ENCODE peak calls at places on chromosomes 16 and 17, in nine cellular contexts. One of them, this sample, is unnamed.

GRCh38 chr16:4680673-4681470 is 12.5 kb upstream of the NUDT16L1 start:
- DNase-seq in CD8-positive, alpha-beta T cell: no peak
- DNase-seq in heart right ventricle: peak; percentile 79
- DNase-seq in Peyer's patch: no peak
- DNase-seq in cardiac muscle cell: no peak
- DNase-seq in colonic mucosa: no peak
- DNase-seq in SK-N-SH: no peak
- DNase-seq in CD8-positive, alpha-beta memory T cell: no peak
- DNase-seq in heart left ventricle: peak; percentile 86
- DNase-seq in this sample: no peak

GRCh38 chr16:4244881-4245280 is 3.0 kb upstream of the SRL start:
- DNase-seq in CD8-positive, alpha-beta T cell: no peak
- DNase-seq in heart right ventricle: no peak
- DNase-seq in Peyer's patch: no peak
- DNase-seq in cardiac muscle cell: no peak
- DNase-seq in colonic mucosa: no peak
- DNase-seq in SK-N-SH: no peak
- DNase-seq in CD8-positive, alpha-beta memory T cell: no peak
- DNase-seq in heart left ventricle: no peak
- DNase-seq in this sample: no peak

GRCh38 chr17:322006-322780 is 30.4 kb downstream of the RPH3AL start:
- DNase-seq in CD8-positive, alpha-beta T cell: no peak
- DNase-seq in heart right ventricle: no peak
- DNase-seq in Peyer's patch: no peak
- DNase-seq in cardiac muscle cell: no peak
- DNase-seq in colonic mucosa: no peak
- DNase-seq in SK-N-SH: no peak
- DNase-seq in CD8-positive, alpha-beta memory T cell: no peak
- DNase-seq in heart left ventricle: no peak
- DNase-seq in this sample: no peak

GRCh38 chr17:77392376-77393273 is 251.9 kb downstream of the SEC14L1 start:
- DNase-seq in CD8-positive, alpha-beta T cell: no peak
- DNase-seq in heart right ventricle: peak; percentile 67
- DNase-seq in Peyer's patch: no peak
- DNase-seq in cardiac muscle cell: no peak
- DNase-seq in colonic mucosa: peak; percentile 83
- DNase-seq in SK-N-SH: peak; percentile 77
- DNase-seq in CD8-positive, alpha-beta memory T cell: no peak
- DNase-seq in heart left ventricle: peak; percentile 72
- DNase-seq in this sample: peak; percentile 73

GRCh38 chr16:77881355-77882003 is 93.1 kb downstream of the VAT1L start:
- DNase-seq in CD8-positive, alpha-beta T cell: no peak
- DNase-seq in heart right ventricle: no peak
- DNase-seq in Peyer's patch: no peak
- DNase-seq in cardiac muscle cell: no peak
- DNase-seq in colonic mucosa: no peak
- DNase-seq in SK-N-SH: no peak
- DNase-seq in CD8-positive, alpha-beta memory T cell: no peak
- DNase-seq in heart left ventricle: no peak
- DNase-seq in this sample: no peak

GRCh38 chr17:75822119-75822799 is 21.9 kb downstream of the UNC13D start:
- DNase-seq in CD8-positive, alpha-beta T cell: peak; percentile 17
- DNase-seq in heart right ventricle: no peak
- DNase-seq in Peyer's patch: peak; percentile 65
- DNase-seq in cardiac muscle cell: no peak
- DNase-seq in colonic mucosa: peak; percentile 56
- DNase-seq in SK-N-SH: peak; percentile 71
- DNase-seq in CD8-positive, alpha-beta memory T cell: no peak
- DNase-seq in heart left ventricle: no peak
- DNase-seq in this sample: peak; percentile 52

GRCh38 chr17:79612468-79613194 is 1.8 kb upstream of the RBFOX3 start:
- DNase-seq in CD8-positive, alpha-beta T cell: no peak
- DNase-seq in heart right ventricle: no peak
- DNase-seq in Peyer's patch: no peak
- DNase-seq in cardiac muscle cell: peak; percentile 35
- DNase-seq in colonic mucosa: peak; percentile 57
- DNase-seq in SK-N-SH: peak; percentile 92
- DNase-seq in CD8-positive, alpha-beta memory T cell: peak; percentile 5
- DNase-seq in heart left ventricle: no peak
- DNase-seq in this sample: peak; percentile 39

GRCh38 chr16:83842291-83842690 is 34.5 kb downstream of the HSBP1 start:
- DNase-seq in CD8-positive, alpha-beta T cell: no peak
- DNase-seq in heart right ventricle: no peak
- DNase-seq in Peyer's patch: no peak
- DNase-seq in cardiac muscle cell: no peak
- DNase-seq in colonic mucosa: no peak
- DNase-seq in SK-N-SH: no peak
- DNase-seq in CD8-positive, alpha-beta memory T cell: no peak
- DNase-seq in heart left ventricle: no peak
- DNase-seq in this sample: no peak

GRCh38 chr16:85595299-85595661 is 17.8 kb upstream of the GSE1 start:
- DNase-seq in CD8-positive, alpha-beta T cell: no peak
- DNase-seq in heart right ventricle: no peak
- DNase-seq in Peyer's patch: no peak
- DNase-seq in cardiac muscle cell: no peak
- DNase-seq in colonic mucosa: no peak
- DNase-seq in SK-N-SH: no peak
- DNase-seq in CD8-positive, alpha-beta memory T cell: no peak
- DNase-seq in heart left ventricle: no peak
- DNase-seq in this sample: no peak

GRCh38 chr16:66364959-66365306 is 1.6 kb upstream of the CDH5 start:
- DNase-seq in CD8-positive, alpha-beta T cell: no peak
- DNase-seq in heart right ventricle: no peak
- DNase-seq in Peyer's patch: no peak
- DNase-seq in cardiac muscle cell: no peak
- DNase-seq in colonic mucosa: no peak
- DNase-seq in SK-N-SH: no peak
- DNase-seq in CD8-positive, alpha-beta memory T cell: no peak
- DNase-seq in heart left ventricle: no peak
- DNase-seq in this sample: no peak

GRCh38 chr16:85651822-85652430 is 36.8 kb downstream of the GINS2 start:
- DNase-seq in CD8-positive, alpha-beta T cell: no peak
- DNase-seq in heart right ventricle: peak; percentile 15
- DNase-seq in Peyer's patch: no peak
- DNase-seq in cardiac muscle cell: no peak
- DNase-seq in colonic mucosa: no peak
- DNase-seq in SK-N-SH: no peak
- DNase-seq in CD8-positive, alpha-beta memory T cell: no peak
- DNase-seq in heart left ventricle: no peak
- DNase-seq in this sample: no peak

GRCh38 chr17:42675984-42676423 is 790 bp downstream of the PLEKHH3 start:
- DNase-seq in CD8-positive, alpha-beta T cell: no peak
- DNase-seq in heart right ventricle: peak; percentile 74
- DNase-seq in Peyer's patch: no peak
- DNase-seq in cardiac muscle cell: peak; percentile 60
- DNase-seq in colonic mucosa: peak; percentile 64
- DNase-seq in SK-N-SH: peak; percentile 71
- DNase-seq in CD8-positive, alpha-beta memory T cell: no peak
- DNase-seq in heart left ventricle: peak; percentile 72
- DNase-seq in this sample: no peak

GRCh38 chr17:1629647-1630310 is 1.1 kb upstream of the SLC43A2 start:
- DNase-seq in CD8-positive, alpha-beta T cell: peak; percentile 57
- DNase-seq in heart right ventricle: peak; percentile 71
- DNase-seq in Peyer's patch: peak; percentile 85
- DNase-seq in cardiac muscle cell: peak; percentile 48
- DNase-seq in colonic mucosa: peak; percentile 92
- DNase-seq in SK-N-SH: peak; percentile 65
- DNase-seq in CD8-positive, alpha-beta memory T cell: peak; percentile 58
- DNase-seq in heart left ventricle: peak; percentile 62
- DNase-seq in this sample: no peak

GRCh38 chr16:29951966-29952365 is 9.9 kb upstream of the TMEM219 start:
- DNase-seq in CD8-positive, alpha-beta T cell: no peak
- DNase-seq in heart right ventricle: no peak
- DNase-seq in Peyer's patch: no peak
- DNase-seq in cardiac muscle cell: no peak
- DNase-seq in colonic mucosa: no peak
- DNase-seq in SK-N-SH: no peak
- DNase-seq in CD8-positive, alpha-beta memory T cell: no peak
- DNase-seq in heart left ventricle: no peak
- DNase-seq in this sample: no peak

GRCh38 chr17:48540213-48540612 is 4.7 kb downstream of the HOXB2 start:
- DNase-seq in CD8-positive, alpha-beta T cell: no peak
- DNase-seq in heart right ventricle: no peak
- DNase-seq in Peyer's patch: no peak
- DNase-seq in cardiac muscle cell: no peak
- DNase-seq in colonic mucosa: no peak
- DNase-seq in SK-N-SH: no peak
- DNase-seq in CD8-positive, alpha-beta memory T cell: no peak
- DNase-seq in heart left ventricle: no peak
- DNase-seq in this sample: no peak

GRCh38 chr17:78383725-78384471 is 5.4 kb downstream of the PGS1 start:
- DNase-seq in CD8-positive, alpha-beta T cell: no peak
- DNase-seq in heart right ventricle: peak; percentile 71
- DNase-seq in Peyer's patch: peak; percentile 74
- DNase-seq in cardiac muscle cell: peak; percentile 98
- DNase-seq in colonic mucosa: peak; percentile 45
- DNase-seq in SK-N-SH: no peak
- DNase-seq in CD8-positive, alpha-beta memory T cell: no peak
- DNase-seq in heart left ventricle: peak; percentile 78
- DNase-seq in this sample: peak; percentile 99

GRCh38 chr17:27232328-27232727 is 61.6 kb upstream of the WSB1 start:
- DNase-seq in CD8-positive, alpha-beta T cell: no peak
- DNase-seq in heart right ventricle: no peak
- DNase-seq in Peyer's patch: no peak
- DNase-seq in cardiac muscle cell: no peak
- DNase-seq in colonic mucosa: no peak
- DNase-seq in SK-N-SH: no peak
- DNase-seq in CD8-positive, alpha-beta memory T cell: no peak
- DNase-seq in heart left ventricle: no peak
- DNase-seq in this sample: no peak

GRCh38 chr16:4176794-4177438 is 60.7 kb upstream of the ADCY9 start:
- DNase-seq in CD8-positive, alpha-beta T cell: no peak
- DNase-seq in heart right ventricle: no peak
- DNase-seq in Peyer's patch: no peak
- DNase-seq in cardiac muscle cell: peak; percentile 35
- DNase-seq in colonic mucosa: no peak
- DNase-seq in SK-N-SH: no peak
- DNase-seq in CD8-positive, alpha-beta memory T cell: no peak
- DNase-seq in heart left ventricle: no peak
- DNase-seq in this sample: peak; percentile 43

GRCh38 chr17:1494203-1494602 is 1.7 kb upstream of the MYO1C start:
- DNase-seq in CD8-positive, alpha-beta T cell: no peak
- DNase-seq in heart right ventricle: no peak
- DNase-seq in Peyer's patch: no peak
- DNase-seq in cardiac muscle cell: no peak
- DNase-seq in colonic mucosa: no peak
- DNase-seq in SK-N-SH: no peak
- DNase-seq in CD8-positive, alpha-beta memory T cell: no peak
- DNase-seq in heart left ventricle: no peak
- DNase-seq in this sample: no peak

GRCh38 chr17:47276444-47276843 is 22.8 kb downstream of the ITGB3 start:
- DNase-seq in CD8-positive, alpha-beta T cell: no peak
- DNase-seq in heart right ventricle: no peak
- DNase-seq in Peyer's patch: no peak
- DNase-seq in cardiac muscle cell: no peak
- DNase-seq in colonic mucosa: no peak
- DNase-seq in SK-N-SH: no peak
- DNase-seq in CD8-positive, alpha-beta memory T cell: no peak
- DNase-seq in heart left ventricle: no peak
- DNase-seq in this sample: no peak
- H3K4me1 ChIP-seq in CD8-positive, alpha-beta T cell: no peaks in the 10 kb centered on the region
- H3K4me1 ChIP-seq in heart right ventricle: peaks cover 57% of the 10 kb centered on the region
- H3K4me1 ChIP-seq in Peyer's patch: peaks cover 47% of the 10 kb centered on the region
- H3K4me1 ChIP-seq in cardiac muscle cell: peaks cover 30% of the 10 kb centered on the region
- H3K4me1 ChIP-seq in colonic mucosa: peaks cover 7% of the 10 kb centered on the region
- H3K4me1 ChIP-seq in SK-N-SH: peaks cover 44% of the 10 kb centered on the region
- H3K4me1 ChIP-seq in CD8-positive, alpha-beta memory T cell: no peaks in the 10 kb centered on the region
- H3K4me1 ChIP-seq in heart left ventricle: peaks cover 65% of the 10 kb centered on the region
- H3K4me1 ChIP-seq in this sample: peaks cover 75% of the 10 kb centered on the region

GRCh38 chr16:81385031-81385756 is 59.4 kb upstream of the CMIP start:
- DNase-seq in CD8-positive, alpha-beta T cell: no peak
- DNase-seq in heart right ventricle: no peak
- DNase-seq in Peyer's patch: no peak
- DNase-seq in cardiac muscle cell: no peak
- DNase-seq in colonic mucosa: no peak
- DNase-seq in SK-N-SH: no peak
- DNase-seq in CD8-positive, alpha-beta memory T cell: no peak
- DNase-seq in heart left ventricle: no peak
- DNase-seq in this sample: no peak
- H3K36me3 ChIP-seq in CD8-positive, alpha-beta T cell: no peaks in the 10 kb centered on the region
- H3K36me3 ChIP-seq in heart right ventricle: no peaks in the 10 kb centered on the region
- H3K36me3 ChIP-seq in Peyer's patch: no peaks in the 10 kb centered on the region
- H3K36me3 ChIP-seq in cardiac muscle cell: peaks cover 11% of the 10 kb centered on the region
- H3K36me3 ChIP-seq in colonic mucosa: no peaks in the 10 kb centered on the region
- H3K36me3 ChIP-seq in SK-N-SH: peaks cover 20% of the 10 kb centered on the region
- H3K36me3 ChIP-seq in CD8-positive, alpha-beta memory T cell: no peaks in the 10 kb centered on the region
- H3K36me3 ChIP-seq in heart left ventricle: peaks cover 9% of the 10 kb centered on the region
- H3K36me3 ChIP-seq in this sample: peaks cover 5% of the 10 kb centered on the region

GRCh38 chr16:2769675-2770056 is 7.4 kb downstream of the ELOB start:
- DNase-seq in CD8-positive, alpha-beta T cell: no peak
- DNase-seq in heart right ventricle: no peak
- DNase-seq in Peyer's patch: no peak
- DNase-seq in cardiac muscle cell: peak; percentile 33
- DNase-seq in colonic mucosa: peak; percentile 90
- DNase-seq in SK-N-SH: no peak
- DNase-seq in CD8-positive, alpha-beta memory T cell: no peak
- DNase-seq in heart left ventricle: peak; percentile 25
- DNase-seq in this sample: no peak

GRCh38 chr16:2769100-2769529 is 8.0 kb downstream of the ELOB start:
- DNase-seq in CD8-positive, alpha-beta T cell: no peak
- DNase-seq in heart right ventricle: no peak
- DNase-seq in Peyer's patch: no peak
- DNase-seq in cardiac muscle cell: no peak
- DNase-seq in colonic mucosa: no peak
- DNase-seq in SK-N-SH: no peak
- DNase-seq in CD8-positive, alpha-beta memory T cell: no peak
- DNase-seq in heart left ventricle: no peak
- DNase-seq in this sample: no peak

GRCh38 chr16:2767891-2768290 is 9.2 kb downstream of the ELOB start:
- DNase-seq in CD8-positive, alpha-beta T cell: no peak
- DNase-seq in heart right ventricle: no peak
- DNase-seq in Peyer's patch: no peak
- DNase-seq in cardiac muscle cell: no peak
- DNase-seq in colonic mucosa: no peak
- DNase-seq in SK-N-SH: no peak
- DNase-seq in CD8-positive, alpha-beta memory T cell: no peak
- DNase-seq in heart left ventricle: no peak
- DNase-seq in this sample: no peak

GRCh38 chr16:2767140-2767731 is 9.8 kb downstream of the ELOB start:
- DNase-seq in CD8-positive, alpha-beta T cell: no peak
- DNase-seq in heart right ventricle: no peak
- DNase-seq in Peyer's patch: no peak
- DNase-seq in cardiac muscle cell: no peak
- DNase-seq in colonic mucosa: no peak
- DNase-seq in SK-N-SH: no peak
- DNase-seq in CD8-positive, alpha-beta memory T cell: no peak
- DNase-seq in heart left ventricle: no peak
- DNase-seq in this sample: no peak

GRCh38 chr16:2768403-2769089 is 8.5 kb downstream of the ELOB start:
- DNase-seq in CD8-positive, alpha-beta T cell: no peak
- DNase-seq in heart right ventricle: no peak
- DNase-seq in Peyer's patch: no peak
- DNase-seq in cardiac muscle cell: peak; percentile 33
- DNase-seq in colonic mucosa: no peak
- DNase-seq in SK-N-SH: no peak
- DNase-seq in CD8-positive, alpha-beta memory T cell: no peak
- DNase-seq in heart left ventricle: no peak
- DNase-seq in this sample: no peak
- H3K4me1 ChIP-seq in CD8-positive, alpha-beta T cell: no peaks in the 10 kb centered on the region
- H3K4me1 ChIP-seq in heart right ventricle: peaks cover 10% of the 10 kb centered on the region
- H3K4me1 ChIP-seq in Peyer's patch: peaks cover 14% of the 10 kb centered on the region
- H3K4me1 ChIP-seq in cardiac muscle cell: no peaks in the 10 kb centered on the region
- H3K4me1 ChIP-seq in colonic mucosa: peaks cover 16% of the 10 kb centered on the region
- H3K4me1 ChIP-seq in SK-N-SH: no peaks in the 10 kb centered on the region
- H3K4me1 ChIP-seq in CD8-positive, alpha-beta memory T cell: no peaks in the 10 kb centered on the region
- H3K4me1 ChIP-seq in heart left ventricle: peaks cover 18% of the 10 kb centered on the region
- H3K4me1 ChIP-seq in this sample: peaks cover 8% of the 10 kb centered on the region

GRCh38 chr17:81900181-81900820 is 1.7 kb upstream of the NPB start:
- DNase-seq in CD8-positive, alpha-beta T cell: no peak
- DNase-seq in heart right ventricle: no peak
- DNase-seq in Peyer's patch: no peak
- DNase-seq in cardiac muscle cell: no peak
- DNase-seq in colonic mucosa: no peak
- DNase-seq in SK-N-SH: no peak
- DNase-seq in CD8-positive, alpha-beta memory T cell: no peak
- DNase-seq in heart left ventricle: no peak
- DNase-seq in this sample: no peak
- H3K36me3 ChIP-seq in CD8-positive, alpha-beta T cell: peaks cover 11% of the 10 kb centered on the region
- H3K36me3 ChIP-seq in heart right ventricle: no peaks in the 10 kb centered on the region
- H3K36me3 ChIP-seq in Peyer's patch: no peaks in the 10 kb centered on the region
- H3K36me3 ChIP-seq in cardiac muscle cell: peaks cover 15% of the 10 kb centered on the region
- H3K36me3 ChIP-seq in colonic mucosa: no peaks in the 10 kb centered on the region
- H3K36me3 ChIP-seq in SK-N-SH: peaks cover 42% of the 10 kb centered on the region
- H3K36me3 ChIP-seq in CD8-positive, alpha-beta memory T cell: no peaks in the 10 kb centered on the region
- H3K36me3 ChIP-seq in heart left ventricle: peaks cover 45% of the 10 kb centered on the region
- H3K36me3 ChIP-seq in this sample: peaks cover 83% of the 10 kb centered on the region

This sample was measured in SJSA1.